ENCODE peak calls at places on chromosomes 12 and 14, in seven cellular contexts. W is cardiac muscle cell; A is dermis blood vessel endothelial cell; I is NCI-H2029 treated with DMSO at 0.1 percent for 48 hours; L is GM23248; V is stimulated activated CD4-positive, alpha-beta T cell treated with anti-CD3 and anti-CD28 coated beads, Interleukin-15, amount 100 ng/mL, for 1 hour; M is fibroblast of pulmonary artery. T is an unnamed sample.

GRCh38 chr12:101743724-101744472 is 4.6 kb upstream of the SYCP3 start:
- DNase-seq in W (no peak), A (no peak), I (no peak), L (no peak), V (no peak), M (no peak), T (no peak)

GRCh38 chr14:105862581-105863239 is 336.3 kb downstream of the TMEM121 start:
- DNase-seq in W (no peak), A (no peak), I (no peak), L (no peak), V (no peak), M (no peak), T (no peak)

GRCh38 chr12:62543324-62543723 is 76.7 kb downstream of the MON2 start:
- DNase-seq in W (no peak), A (no peak), I (no peak), L (no peak), V (no peak), M (no peak), T (no peak)

GRCh38 chr12:113167868-113168267 is 17.4 kb downstream of the DDX54 start:
- DNase-seq in W (no peak), A (no peak), I (no peak), L (no peak), V (no peak), M (no peak), T (no peak)

GRCh38 chr12:88242939-88243338 is 100.8 kb downstream of the TMTC3 start:
- DNase-seq in W (no peak), A (no peak), I (no peak), L (no peak), V (no peak), M (no peak), T (no peak)

GRCh38 chr12:104215638-104216297 is at the start of gene TXNRD1:
- DNase-seq in W (peak), A (peak), I (no peak), L (peak), V (peak), M (peak), T (no peak)

GRCh38 chr14:61178226-61179060 is 102.7 kb downstream of the TMEM30B start:
- DNase-seq in W (no peak), A (peak), I (no peak), L (peak), V (peak), M (peak), T (peak)

GRCh38 chr14:74574092-74574438 is 38.0 kb downstream of the LTBP2 start:
- DNase-seq in W (no peak), A (no peak), I (no peak), L (no peak), V (no peak), M (no peak), T (no peak)

GRCh38 chr14:103687712-103688111 is 27.5 kb downstream of the XRCC3 start:
- DNase-seq in W (no peak), A (no peak), I (no peak), L (no peak), V (no peak), M (no peak), T (no peak)

GRCh38 chr12:117228239-117228638 is 38.0 kb upstream of the FBXO21 start:
- DNase-seq in W (no peak), A (no peak), I (no peak), L (peak), V (no peak), M (no peak), T (no peak)

GRCh38 chr12:121751034-121751433 is 38.5 kb downstream of the TMEM120B start:
- DNase-seq in W (no peak), A (no peak), I (no peak), L (no peak), V (no peak), M (no peak), T (no peak)

GRCh38 chr12:63905523-63905922 is 61.0 kb downstream of the SRGAP1 start:
- DNase-seq in W (no peak), A (no peak), I (no peak), L (no peak), V (no peak), M (no peak), T (no peak)

GRCh38 chr14:20794644-20795369 is 7.8 kb downstream of the RNASE1 start:
- DNase-seq in W (no peak), A (no peak), I (no peak), L (peak), V (no peak), M (no peak), T (no peak)

GRCh38 chr14:78005325-78005724 is 164.8 kb upstream of the NRXN3 start:
- DNase-seq in W (no peak), A (no peak), I (no peak), L (peak), V (no peak), M (peak), T (no peak)

GRCh38 chr14:77014734-77015133 is 13.8 kb downstream of the IRF2BPL start:
- DNase-seq in W (no peak), A (no peak), I (no peak), L (no peak), V (no peak), M (no peak), T (no peak)

GRCh38 chr14:54712371-54712998 is 145.6 kb downstream of the SAMD4A start:
- DNase-seq in W (no peak), A (peak), I (no peak), L (peak), V (no peak), M (peak), T (peak)

GRCh38 chr12:53806689-53807088 is 54.9 kb upstream of the CISTR start:
- DNase-seq in W (no peak), A (no peak), I (no peak), L (no peak), V (no peak), M (peak), T (peak)

GRCh38 chr12:30546121-30546520 is 149.5 kb downstream of the IPO8 start:
- DNase-seq in W (no peak), A (no peak), I (no peak), L (no peak), V (no peak), M (no peak), T (no peak)

GRCh38 chr14:63727231-63727735 is 582 bp downstream of the SGPP1 start:
- DNase-seq in W (peak), A (peak), I (no peak), L (peak), V (no peak), M (peak), T (peak)

GRCh38 chr12:3727877-3728632 is 24.9 kb downstream of the CRACR2A start:
- DNase-seq in W (no peak), A (no peak), I (no peak), L (no peak), V (no peak), M (peak), T (peak)

GRCh38 chr12:3087758-3088157 is 10.6 kb downstream of the TSPAN9 start:
- DNase-seq in W (no peak), A (no peak), I (no peak), L (no peak), V (no peak), M (no peak), T (no peak)

GRCh38 chr14:101030586-101030985 is 127.1 kb upstream of the RTL1 start:
- DNase-seq in W (no peak), A (no peak), I (no peak), L (no peak), V (no peak), M (no peak), T (no peak)

GRCh38 chr12:109308534-109309440 is at the start of gene FOXN4:
- DNase-seq in W (peak), A (no peak), I (no peak), L (no peak), V (no peak), M (no peak), T (peak)

GRCh38 chr12:120639771-120640721 is at the start of gene CABP1:
- DNase-seq in W (peak), A (no peak), I (no peak), L (no peak), V (peak), M (no peak), T (peak)

GRCh38 chr12:128250091-128250490 is 16.9 kb upstream of the TMEM132C start:
- DNase-seq in W (no peak), A (no peak), I (no peak), L (no peak), V (no peak), M (no peak), T (no peak)

GRCh38 chr12:118103601-118104382 is at the start of gene VSIG10:
- DNase-seq in W (peak), A (peak), I (peak), L (peak), V (no peak), M (peak), T (peak)